ENCODE peak calls at places on chromosomes 6 and 20, in nine cellular contexts. P is thyroid gland; B is CD4-positive, alpha-beta memory T cell; M is lower lobe of right lung; F is left ventricle myocardium inferior; D is right atrium auricular region; O is Peyer's patch; Y is PC-3; C is CD8-positive, alpha-beta memory T cell. U is an unnamed sample.

GRCh38 chr6:101595276-101595675 is 201.8 kb downstream of the GRIK2 start:
- DNase-seq in Y (no peak), F (no peak), B (no peak), D (no peak), C (no peak), M (no peak), O (no peak), P (no peak), U (no peak)

GRCh38 chr6:41940759-41941279 is 789 bp downstream of the CCND3 start:
- DNase-seq in F (peak; percentile 69), B (peak; percentile 53), Y (peak; percentile 13), C (peak; percentile 54), O (no peak), P (peak; percentile 60), M (peak; percentile 70), D (peak; percentile 66), U (peak; percentile 63)

GRCh38 chr6:148438593-148438992 is 96.0 kb downstream of the SASH1 start:
- DNase-seq in D (no peak), O (no peak), M (no peak), F (no peak), C (no peak), Y (no peak), B (no peak), P (no peak), U (no peak)

GRCh38 chr6:94769197-94769596 is 808.1 kb upstream of the MANEA start:
- DNase-seq in Y (no peak), B (no peak), P (no peak), D (no peak), O (no peak), C (no peak), F (no peak), M (no peak), U (no peak)

GRCh38 chr6:142946924-142947701 is 2.1 kb upstream of the HIVEP2 start:
- DNase-seq in M (peak; percentile 88), P (peak; percentile 96), D (peak; percentile 85), C (peak; percentile 84), O (peak; percentile 84), Y (peak; percentile 34), F (peak; percentile 86), B (peak; percentile 84), U (peak; percentile 70)

GRCh38 chr20:53739799-53740785 is 146.5 kb upstream of the ZNF217 start:
- DNase-seq in F (no peak), M (no peak), D (no peak), Y (peak; percentile 68), O (no peak), C (no peak), B (no peak), P (no peak), U (no peak)

GRCh38 chr20:20561172-20561571 is 151.3 kb downstream of the RALGAPA2 start:
- DNase-seq in M (no peak), C (no peak), D (no peak), O (no peak), P (no peak), F (no peak), B (no peak), Y (no peak), U (no peak)

GRCh38 chr6:170132011-170132521 is 158.8 kb downstream of the DLL1 start:
- DNase-seq in C (no peak), D (no peak), F (no peak), O (no peak), P (no peak), M (no peak), Y (no peak), B (no peak), U (no peak)

GRCh38 chr6:55445648-55446204 is 118.5 kb downstream of the GFRAL start:
- DNase-seq in D (no peak), B (no peak), M (no peak), O (no peak), F (no peak), P (no peak), C (no peak), Y (peak; percentile 58), U (no peak)

GRCh38 chr20:59204201-59204894 is 40.7 kb downstream of the ZNF831 start:
- DNase-seq in B (no peak), O (no peak), Y (no peak), M (no peak), C (no peak), P (no peak), D (peak; percentile 50), F (no peak), U (no peak)

GRCh38 chr20:33431797-33432381 is 11.7 kb downstream of the SNTA1 start:
- DNase-seq in M (no peak), D (no peak), P (peak; percentile 59), F (peak; percentile 44), Y (no peak), B (no peak), O (no peak), C (no peak), U (no peak)

GRCh38 chr6:41939848-41940758 is 1.5 kb downstream of the CCND3 start:
- DNase-seq in F (peak; percentile 21), Y (peak; percentile 36), B (no peak), O (no peak), C (no peak), P (no peak), M (peak; percentile 59), D (no peak), U (no peak)

GRCh38 chr6:30091577-30092381 is 16.2 kb upstream of the RNF39 start:
- DNase-seq in C (no peak), M (peak; percentile 79), O (no peak), F (no peak), P (peak; percentile 72), Y (peak; percentile 58), B (no peak), D (no peak), U (no peak)

GRCh38 chr6:79574636-79575035 is 37.4 kb upstream of the LCA5 start:
- DNase-seq in B (no peak), M (no peak), C (no peak), F (no peak), O (no peak), P (no peak), D (no peak), Y (peak; percentile 66), U (no peak)

GRCh38 chr6:168301648-168302398 is 17.8 kb downstream of the DACT2 start:
- DNase-seq in F (no peak), Y (no peak), P (no peak), C (no peak), M (no peak), B (no peak), D (peak; percentile 55), O (no peak), U (no peak)

DNA sequence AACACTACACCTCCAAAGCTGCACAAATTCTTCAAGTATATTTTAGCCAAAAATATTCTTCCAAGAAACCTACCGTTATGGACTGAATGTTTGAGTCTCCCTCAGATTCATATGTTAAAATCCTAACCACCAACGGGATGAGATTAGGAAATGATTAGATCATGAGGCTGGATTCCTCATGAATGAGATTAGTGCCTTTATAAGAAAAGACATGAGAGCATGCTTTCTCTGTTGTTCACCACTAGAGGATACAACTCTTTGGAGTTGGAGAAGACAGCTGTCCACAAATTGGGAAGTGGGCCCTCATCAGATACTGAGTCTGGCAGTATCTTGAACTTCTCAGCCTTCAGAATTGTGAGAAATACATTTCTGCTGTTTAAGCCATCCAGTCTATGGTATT is 7.1 kb upstream of the SLC17A4 start:
- DNase-seq in M (no peak), B (no peak), O (no peak), D (no peak), P (no peak), Y (no peak), C (no peak), F (no peak), U (no peak)
- H3K4me1 ChIP-seq in M (no peaks in the 10 kb centered on the region), B (no peaks in the 10 kb centered on the region), O (no peaks in the 10 kb centered on the region), D (no peaks in the 10 kb centered on the region), P (no peaks in the 10 kb centered on the region), Y (no peaks in the 10 kb centered on the region), C (no peaks in the 10 kb centered on the region), F (no peaks in the 10 kb centered on the region), U (no peaks in the 10 kb centered on the region)

DNA sequence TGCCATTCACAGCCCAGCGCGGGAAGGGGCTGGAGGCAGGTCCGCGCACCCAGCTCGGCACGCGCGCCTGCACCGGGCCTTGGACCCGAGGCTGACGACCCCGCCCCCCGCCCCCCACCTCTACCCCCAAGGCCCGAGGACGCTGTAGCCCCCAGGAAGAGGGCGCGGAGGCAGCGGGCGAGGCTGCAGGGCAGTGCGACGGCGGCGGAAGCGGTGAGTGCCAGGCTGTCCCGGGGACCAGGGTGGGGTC is 1.2 kb downstream of the LIME1 start:
- DNase-seq in P (no peak), O (no peak), M (no peak), Y (no peak), F (no peak), C (no peak), B (peak; percentile 26), D (no peak), U (no peak)
- H3K4me1 ChIP-seq in P (peaks cover 29% of the 10 kb centered on the region), O (no peaks in the 10 kb centered on the region), M (peaks cover 43% of the 10 kb centered on the region), Y (peaks cover 12% of the 10 kb centered on the region), F (peaks cover 48% of the 10 kb centered on the region), C (peaks cover 34% of the 10 kb centered on the region), B (peaks cover 35% of the 10 kb centered on the region), D (peaks cover 40% of the 10 kb centered on the region), U (peaks cover 41% of the 10 kb centered on the region)

GRCh38 chr20:46348972-46349741 is 40.9 kb upstream of the CDH22 start:
- DNase-seq in O (peak; percentile 33), P (peak; percentile 64), C (peak; percentile 17), B (peak; percentile 36), D (no peak), M (peak; percentile 67), Y (peak; percentile 47), F (peak; percentile 57), U (peak; percentile 49)
- H3K4me1 ChIP-seq in O (no peaks in the 10 kb centered on the region), P (peaks cover 28% of the 10 kb centered on the region), C (peaks cover under 1% of the 10 kb centered on the region), B (peaks cover 5% of the 10 kb centered on the region), D (peaks cover 14% of the 10 kb centered on the region), M (no peaks in the 10 kb centered on the region), Y (peaks cover 14% of the 10 kb centered on the region), F (peaks cover 12% of the 10 kb centered on the region), U (no peaks in the 10 kb centered on the region)

DNA sequence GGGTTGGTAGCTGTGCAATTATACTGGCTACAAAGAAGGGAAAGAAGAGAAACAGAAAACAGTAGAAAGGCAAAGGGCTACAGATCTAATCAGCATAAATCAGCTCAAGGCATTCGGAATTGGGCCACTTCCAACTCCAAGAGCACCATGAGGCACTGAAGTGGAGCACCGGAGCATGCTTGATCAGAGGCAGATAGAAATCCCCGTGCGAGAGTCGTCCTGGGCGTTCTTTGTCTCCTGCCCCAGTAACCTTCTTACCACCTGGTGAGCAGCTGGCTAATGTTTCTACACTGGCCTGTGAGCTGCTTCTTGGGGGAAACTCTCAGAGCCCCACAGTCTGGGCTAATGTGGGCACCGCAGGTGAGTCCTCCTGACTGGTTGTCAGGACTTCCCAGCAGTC is 16.7 kb downstream of the NEDD9 start:
- DNase-seq in O (no peak), Y (no peak), M (no peak), B (no peak), C (no peak), F (no peak), D (no peak), P (peak; percentile 93), U (no peak)
- H3K4me1 ChIP-seq in O (peaks cover 8% of the 10 kb centered on the region), Y (peaks cover 48% of the 10 kb centered on the region), M (peaks cover 100% of the 10 kb centered on the region), B (peaks cover 13% of the 10 kb centered on the region), C (peaks cover 14% of the 10 kb centered on the region), F (peaks cover 100% of the 10 kb centered on the region), D (peaks cover 100% of the 10 kb centered on the region), P (peaks cover 99% of the 10 kb centered on the region), U (peaks cover 14% of the 10 kb centered on the region)

U was measured in CD8-positive, alpha-beta T cell.